ENCODE peak calls at places on chromosomes 3 and 15, in ten cellular contexts. One of them, this sample, is unnamed.

GRCh38 chr15:23003736-23004135 is 23.6 kb upstream of the CYFIP1 start:
- DNase-seq in GM12865: no peak
- DNase-seq in BJ: no peak
- DNase-seq in GM13977: no peak
- DNase-seq in astrocyte of the cerebellum: no peak
- DNase-seq in B cell: no peak
- DNase-seq in tibial nerve: no peak
- DNase-seq in astrocyte of the spinal cord: no peak
- DNase-seq in mammary epithelial cell: no peak
- DNase-seq in neural crest cell: no peak
- DNase-seq in this sample: no peak

GRCh38 chr3:177035678-177036077 is 161.6 kb downstream of the TBL1XR1 start:
- DNase-seq in GM12865: no peak
- DNase-seq in BJ: no peak
- DNase-seq in GM13977: no peak
- DNase-seq in astrocyte of the cerebellum: no peak
- DNase-seq in B cell: no peak
- DNase-seq in tibial nerve: no peak
- DNase-seq in astrocyte of the spinal cord: no peak
- DNase-seq in mammary epithelial cell: no peak
- DNase-seq in neural crest cell: no peak
- DNase-seq in this sample: no peak

GRCh38 chr15:41795996-41796395 is 21.7 kb downstream of the MAPKBP1 start:
- DNase-seq in GM12865: no peak
- DNase-seq in BJ: no peak
- DNase-seq in GM13977: no peak
- DNase-seq in astrocyte of the cerebellum: no peak
- DNase-seq in B cell: no peak
- DNase-seq in tibial nerve: no peak
- DNase-seq in astrocyte of the spinal cord: no peak
- DNase-seq in mammary epithelial cell: no peak
- DNase-seq in neural crest cell: no peak
- DNase-seq in this sample: no peak

GRCh38 chr15:48493763-48494225 is 151.7 kb downstream of the FBN1 start:
- DNase-seq in GM12865: no peak
- DNase-seq in BJ: no peak
- DNase-seq in GM13977: no peak
- DNase-seq in astrocyte of the cerebellum: no peak
- DNase-seq in B cell: no peak
- DNase-seq in tibial nerve: no peak
- DNase-seq in astrocyte of the spinal cord: no peak
- DNase-seq in mammary epithelial cell: no peak
- DNase-seq in neural crest cell: no peak
- DNase-seq in this sample: no peak

GRCh38 chr3:194185225-194185624 is 49.3 kb downstream of the HES1 start:
- DNase-seq in GM12865: no peak
- DNase-seq in BJ: no peak
- DNase-seq in GM13977: no peak
- DNase-seq in astrocyte of the cerebellum: no peak
- DNase-seq in B cell: no peak
- DNase-seq in tibial nerve: no peak
- DNase-seq in astrocyte of the spinal cord: no peak
- DNase-seq in mammary epithelial cell: no peak
- DNase-seq in neural crest cell: no peak
- DNase-seq in this sample: no peak

GRCh38 chr15:39585394-39585841 is 4.5 kb downstream of the THBS1 start:
- DNase-seq in GM12865: peak; percentile 23
- DNase-seq in BJ: peak; percentile 26
- DNase-seq in GM13977: no peak
- DNase-seq in astrocyte of the cerebellum: no peak
- DNase-seq in B cell: no peak
- DNase-seq in tibial nerve: no peak
- DNase-seq in astrocyte of the spinal cord: peak; percentile 9
- DNase-seq in mammary epithelial cell: peak; percentile 56
- DNase-seq in neural crest cell: no peak
- DNase-seq in this sample: no peak

GRCh38 chr3:172357850-172358754 is 90.2 kb downstream of the GHSR start:
- DNase-seq in GM12865: no peak
- DNase-seq in BJ: peak; percentile 51
- DNase-seq in GM13977: no peak
- DNase-seq in astrocyte of the cerebellum: peak; percentile 49
- DNase-seq in B cell: no peak
- DNase-seq in tibial nerve: no peak
- DNase-seq in astrocyte of the spinal cord: no peak
- DNase-seq in mammary epithelial cell: no peak
- DNase-seq in neural crest cell: no peak
- DNase-seq in this sample: no peak

GRCh38 chr15:39140060-39140604 is 440.7 kb upstream of the THBS1 start:
- DNase-seq in GM12865: no peak
- DNase-seq in BJ: no peak
- DNase-seq in GM13977: no peak
- DNase-seq in astrocyte of the cerebellum: peak; percentile 79
- DNase-seq in B cell: no peak
- DNase-seq in tibial nerve: no peak
- DNase-seq in astrocyte of the spinal cord: peak; percentile 93
- DNase-seq in mammary epithelial cell: peak; percentile 71
- DNase-seq in neural crest cell: no peak
- DNase-seq in this sample: peak; percentile 71

GRCh38 chr15:35746121-35746520 is 200.2 kb upstream of the DPH6 start:
- DNase-seq in GM12865: no peak
- DNase-seq in BJ: no peak
- DNase-seq in GM13977: no peak
- DNase-seq in astrocyte of the cerebellum: no peak
- DNase-seq in B cell: no peak
- DNase-seq in tibial nerve: no peak
- DNase-seq in astrocyte of the spinal cord: no peak
- DNase-seq in mammary epithelial cell: peak; percentile 60
- DNase-seq in neural crest cell: no peak
- DNase-seq in this sample: no peak

DNA sequence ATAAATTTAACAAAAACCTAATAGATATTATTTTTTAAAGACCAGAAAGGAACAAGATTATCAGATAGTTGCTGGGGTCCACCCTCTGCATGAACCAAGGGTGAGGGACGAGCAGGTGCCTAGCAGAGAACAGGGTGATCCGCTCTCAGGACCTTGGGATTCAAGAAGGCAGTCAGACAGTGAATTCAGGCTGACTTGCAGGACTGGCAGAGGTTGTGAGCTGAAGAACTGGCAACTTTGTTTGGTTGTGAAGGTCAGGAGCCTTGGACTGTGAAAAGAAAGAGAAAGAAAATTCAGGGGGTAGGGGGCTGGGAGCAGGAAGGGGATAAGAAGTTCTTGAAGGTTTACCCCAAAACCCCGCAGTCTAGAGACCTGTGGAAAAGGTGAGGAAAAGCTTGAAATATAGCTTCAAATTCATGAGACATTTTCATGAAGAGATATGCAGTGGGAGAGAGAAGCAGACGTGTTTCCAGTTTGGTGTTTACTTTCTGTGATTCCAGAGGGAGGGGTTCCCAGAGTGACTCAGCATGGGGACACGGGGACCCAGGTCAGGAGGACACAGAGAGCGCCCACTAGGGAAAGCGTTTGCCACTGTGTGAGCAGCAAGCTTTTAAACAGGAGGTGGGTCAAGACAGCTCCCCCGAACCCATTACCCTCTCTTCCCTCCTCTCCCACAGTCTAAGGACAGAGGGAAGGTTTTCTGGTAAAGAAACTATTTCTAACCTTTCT is 217.2 kb upstream of the UMPS start:
- DNase-seq in GM12865: no peak
- DNase-seq in BJ: no peak
- DNase-seq in GM13977: no peak
- DNase-seq in astrocyte of the cerebellum: no peak
- DNase-seq in B cell: no peak
- DNase-seq in tibial nerve: no peak
- DNase-seq in astrocyte of the spinal cord: no peak
- DNase-seq in mammary epithelial cell: no peak
- DNase-seq in neural crest cell: no peak
- DNase-seq in this sample: peak; percentile 65
- TF ChIP-seq CTCF in GM12865: no peak
- TF ChIP-seq CTCF in BJ: no peak
- TF ChIP-seq CTCF in GM13977: no peak
- TF ChIP-seq CTCF in astrocyte of the cerebellum: no peak
- TF ChIP-seq CTCF in B cell: no peak
- TF ChIP-seq CTCF in tibial nerve: no peak
- TF ChIP-seq CTCF in astrocyte of the spinal cord: no peak
- TF ChIP-seq CTCF in mammary epithelial cell: no peak
- TF ChIP-seq CTCF in neural crest cell: no peak
- TF ChIP-seq CTCF in this sample: peak; percentile 54

DNA sequence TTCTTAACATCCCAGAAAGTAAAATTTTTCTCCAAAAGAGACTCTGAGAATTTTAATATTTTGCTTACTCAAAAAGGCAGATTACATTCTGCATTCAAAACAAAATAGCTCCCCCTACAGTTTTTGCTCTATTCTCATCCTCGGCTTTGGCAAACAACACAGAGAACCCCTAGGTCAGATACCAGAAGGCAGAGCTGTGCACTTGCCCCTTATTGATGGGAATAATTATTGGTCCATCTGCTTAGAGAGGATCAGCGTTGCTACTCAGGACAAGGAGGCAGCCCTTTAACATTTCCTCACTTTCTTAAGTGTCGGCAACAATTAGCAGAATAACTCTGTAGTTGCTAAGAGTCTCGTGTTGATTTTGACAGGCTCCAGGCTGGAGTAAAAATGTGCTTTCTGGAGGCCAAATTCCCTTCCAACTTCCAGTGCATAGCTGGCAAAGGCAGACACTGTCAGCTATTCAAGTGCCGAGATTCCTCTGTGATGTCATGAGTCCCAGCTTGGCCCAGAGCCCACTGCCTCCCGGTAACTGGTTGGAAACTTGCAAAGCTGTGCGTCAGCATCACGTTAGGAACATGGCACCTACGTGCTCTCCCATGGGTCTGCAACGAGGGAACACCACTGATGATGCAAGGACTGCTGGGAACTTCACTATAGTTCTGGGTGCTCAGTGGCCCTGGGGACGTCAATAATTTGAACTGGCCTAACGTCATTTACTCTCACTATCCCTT is 482.7 kb upstream of the ADAMTS9 start:
- DNase-seq in GM12865: no peak
- DNase-seq in BJ: peak; percentile 26
- DNase-seq in GM13977: no peak
- DNase-seq in astrocyte of the cerebellum: peak; percentile 91
- DNase-seq in B cell: no peak
- DNase-seq in tibial nerve: peak; percentile 79
- DNase-seq in astrocyte of the spinal cord: peak; percentile 89
- DNase-seq in mammary epithelial cell: peak; percentile 82
- DNase-seq in neural crest cell: no peak
- DNase-seq in this sample: no peak
- TF ChIP-seq CTCF in GM12865: no peak
- TF ChIP-seq CTCF in BJ: peak; percentile 42
- TF ChIP-seq CTCF in GM13977: no peak
- TF ChIP-seq CTCF in astrocyte of the cerebellum: peak; percentile 57
- TF ChIP-seq CTCF in B cell: no peak
- TF ChIP-seq CTCF in tibial nerve: peak; percentile 61
- TF ChIP-seq CTCF in astrocyte of the spinal cord: peak; percentile 50
- TF ChIP-seq CTCF in mammary epithelial cell: peak; percentile 58
- TF ChIP-seq CTCF in neural crest cell: peak; percentile 60
- TF ChIP-seq CTCF in this sample: peak; percentile 26

GRCh38 chr15:62125763-62126162 is 39.3 kb downstream of the C2CD4B start:
- DNase-seq in GM12865: peak; percentile 31
- DNase-seq in BJ: no peak
- DNase-seq in GM13977: no peak
- DNase-seq in astrocyte of the cerebellum: no peak
- DNase-seq in B cell: no peak
- DNase-seq in tibial nerve: no peak
- DNase-seq in astrocyte of the spinal cord: no peak
- DNase-seq in mammary epithelial cell: peak; percentile 60
- DNase-seq in neural crest cell: no peak
- DNase-seq in this sample: peak; percentile 41
- TF ChIP-seq CTCF in GM12865: no peak
- TF ChIP-seq CTCF in BJ: peak; percentile 60
- TF ChIP-seq CTCF in GM13977: peak; percentile 8
- TF ChIP-seq CTCF in astrocyte of the cerebellum: peak; percentile 48
- TF ChIP-seq CTCF in B cell: no peak
- TF ChIP-seq CTCF in tibial nerve: no peak
- TF ChIP-seq CTCF in astrocyte of the spinal cord: peak; percentile 56
- TF ChIP-seq CTCF in mammary epithelial cell: peak; percentile 80
- TF ChIP-seq CTCF in neural crest cell: peak; percentile 39
- TF ChIP-seq CTCF in this sample: peak; percentile 34

GRCh38 chr15:99961011-99961441 is 227.8 kb upstream of the LYSMD4 start:
- DNase-seq in GM12865: no peak
- DNase-seq in BJ: no peak
- DNase-seq in GM13977: peak; percentile 5
- DNase-seq in astrocyte of the cerebellum: no peak
- DNase-seq in B cell: no peak
- DNase-seq in tibial nerve: peak; percentile 36
- DNase-seq in astrocyte of the spinal cord: peak; percentile 49
- DNase-seq in mammary epithelial cell: peak; percentile 48
- DNase-seq in neural crest cell: no peak
- DNase-seq in this sample: no peak
- TF ChIP-seq CTCF in GM12865: no peak
- TF ChIP-seq CTCF in BJ: no peak
- TF ChIP-seq CTCF in GM13977: no peak
- TF ChIP-seq CTCF in astrocyte of the cerebellum: peak; percentile 13
- TF ChIP-seq CTCF in B cell: no peak
- TF ChIP-seq CTCF in tibial nerve: peak; percentile 21
- TF ChIP-seq CTCF in astrocyte of the spinal cord: peak; percentile 37
- TF ChIP-seq CTCF in mammary epithelial cell: peak; percentile 45
- TF ChIP-seq CTCF in neural crest cell: peak; percentile 51
- TF ChIP-seq CTCF in this sample: no peak

This sample was measured in Caco-2.